ENCODE peak calls at places on chromosomes 4 and X, in eight cellular contexts. R is fibroblast of pulmonary artery, N is ovary, U is spleen, Z is fibroblast of mammary gland, G is astrocyte of the spinal cord, E is A549, K is left ventricle myocardium inferior. C is an unnamed sample.

GRCh38 chr4:37825943-37826281 is 574 bp upstream of the PGM2 start:
- DNase-seq in U (no peak), K (no peak), Z (no peak), E (no peak), G (no peak), R (no peak), N (no peak), C (no peak)

GRCh38 chrX:138925330-138925729 is 213.8 kb upstream of the FGF13 start:
- DNase-seq in K (no peak), U (no peak), Z (peak), G (peak), E (no peak), R (peak), N (no peak), C (peak)

GRCh38 chr4:158778712-158779111 is 9.9 kb downstream of the FNIP2 start:
- DNase-seq in U (no peak), Z (no peak), G (no peak), R (no peak), E (no peak), N (no peak), K (no peak), C (no peak)

GRCh38 chr4:925171-925570 is 6.9 kb downstream of the GAK start:
- DNase-seq in K (no peak), E (no peak), R (no peak), U (peak), Z (no peak), N (peak), G (no peak), C (no peak)

GRCh38 chr4:110639207-110640092 is 16.6 kb upstream of the PITX2 start:
- DNase-seq in K (no peak), E (no peak), R (no peak), U (no peak), N (no peak), G (no peak), Z (no peak), C (no peak)

GRCh38 chr4:7625073-7625472 is 190.3 kb upstream of the PSAPL1 start:
- DNase-seq in K (no peak), R (no peak), G (peak), U (no peak), N (no peak), Z (peak), E (no peak), C (peak)

GRCh38 chr4:142095886-142096605 is 459.7 kb downstream of the IL15 start:
- DNase-seq in N (no peak), R (peak), Z (peak), E (peak), G (peak), K (no peak), U (no peak), C (peak)

GRCh38 chrX:36609653-36610585 is 398.2 kb upstream of the FAM47C start:
- DNase-seq in R (peak), K (no peak), Z (no peak), U (no peak), G (peak), E (no peak), N (no peak), C (no peak)

GRCh38 chr4:181548873-181549541 is 694.2 kb upstream of the TENM3 start:
- DNase-seq in E (no peak), Z (peak), U (no peak), G (peak), N (no peak), R (peak), K (no peak), C (peak)

GRCh38 chrX:137431693-137432488 is 134.0 kb upstream of the ZIC3 start:
- DNase-seq in U (no peak), G (no peak), K (no peak), N (no peak), R (no peak), E (no peak), Z (no peak), C (no peak)

GRCh38 chr4:54067163-54067562 is 2.8 kb upstream of the CHIC2 start:
- DNase-seq in N (no peak), U (no peak), K (peak), R (peak), G (peak), E (no peak), Z (peak), C (peak)

GRCh38 chr4:1629704-1630093 is 54.4 kb downstream of the FAM53A start:
- DNase-seq in U (no peak), K (no peak), R (no peak), E (no peak), G (no peak), N (no peak), Z (no peak), C (no peak)

GRCh38 chrX:126819429-126819828 is at the start of gene PRR32:
- DNase-seq in U (no peak), G (no peak), N (no peak), E (no peak), Z (no peak), R (no peak), K (no peak), C (no peak)

GRCh38 chr4:55754754-55755350 is 64.7 kb upstream of the EXOC1L start:
- DNase-seq in R (peak), Z (peak), G (peak), K (no peak), U (no peak), N (no peak), E (no peak), C (peak)

GRCh38 chr4:98512918-98513317 is 145.5 kb downstream of the TSPAN5 start:
- DNase-seq in Z (no peak), E (no peak), R (no peak), G (no peak), K (no peak), N (no peak), U (no peak), C (no peak)

GRCh38 chrX:153061732-153062131 is 5.5 kb downstream of the PNMA3 start:
- DNase-seq in Z (peak), E (peak), K (no peak), N (no peak), U (no peak), R (peak), G (peak), C (peak)

GRCh38 chr4:87616268-87616667 is 7.9 kb downstream of the DSPP start:
- DNase-seq in G (no peak), R (no peak), Z (no peak), U (peak), K (no peak), E (no peak), N (no peak), C (no peak)

GRCh38 chrX:43961699-43962098 is 11.5 kb downstream of the NDP start:
- DNase-seq in G (no peak), U (no peak), Z (no peak), N (no peak), E (no peak), K (no peak), R (no peak), C (no peak)

GRCh38 chr4:183398298-183399129 is 45.9 kb upstream of the CDKN2AIP start:
- DNase-seq in U (peak), Z (peak), E (peak), R (peak), G (peak), N (peak), K (peak), C (peak)

GRCh38 chrX:46916273-46916672 is 4.1 kb downstream of the JADE3 start:
- DNase-seq in E (no peak), K (no peak), G (no peak), U (no peak), R (no peak), Z (no peak), N (no peak), C (no peak)

GRCh38 chrX:46913710-46914109 is 1.5 kb downstream of the JADE3 start:
- DNase-seq in N (peak), U (no peak), Z (peak), K (no peak), G (peak), R (peak), E (no peak), C (peak)

GRCh38 chrX:46912098-46912672 is at the start of gene JADE3:
- DNase-seq in R (peak), U (peak), G (peak), K (peak), Z (peak), N (peak), E (peak), C (peak)

GRCh38 chrX:46910415-46910814 is 1.8 kb upstream of the JADE3 start:
- DNase-seq in Z (no peak), K (no peak), G (no peak), R (no peak), U (no peak), E (no peak), N (no peak), C (no peak)

DNA sequence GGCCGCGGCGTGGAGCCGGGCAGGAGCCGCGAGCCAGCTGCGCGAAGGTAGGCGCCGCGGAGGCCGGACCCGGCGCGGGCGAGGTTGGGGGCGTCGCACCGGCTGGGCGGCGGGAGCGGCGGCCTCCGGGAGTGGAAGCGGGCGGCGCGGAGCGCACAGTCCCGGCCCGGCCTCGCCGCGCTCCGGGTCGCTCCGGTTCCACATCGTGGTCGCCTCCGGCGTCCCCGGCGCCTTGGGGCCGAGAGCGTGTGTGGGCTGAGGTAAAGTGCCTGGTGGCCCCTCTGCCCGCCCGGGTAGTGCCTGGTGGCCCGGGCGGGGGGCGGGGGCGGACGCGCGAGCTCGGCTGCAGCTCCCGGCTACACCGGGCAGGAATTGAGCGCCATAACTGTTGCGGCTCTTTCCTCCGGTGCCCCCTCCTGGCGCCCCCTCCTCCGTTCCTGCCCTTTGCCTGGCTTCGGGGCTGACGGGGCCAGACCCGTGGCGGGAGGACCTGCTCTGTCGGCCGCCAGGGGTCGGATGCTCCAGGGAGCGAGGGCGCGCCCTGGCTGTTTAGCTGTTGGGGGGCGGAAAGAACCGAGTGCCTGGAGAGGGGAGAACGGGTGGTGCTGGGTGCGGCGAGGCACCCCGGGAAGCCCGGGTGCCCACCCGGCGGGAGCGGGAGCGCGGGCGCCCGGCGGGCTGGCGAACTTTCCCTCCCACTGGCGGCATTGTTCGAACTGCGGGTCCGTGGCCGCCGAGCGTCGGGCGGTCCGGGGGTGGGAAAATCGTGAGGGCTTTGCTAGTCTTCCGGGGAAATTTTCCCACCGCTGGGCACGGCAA is 661 bp downstream of the JADE3 start:
- DNase-seq in K (peak), E (peak), N (peak), U (peak), G (peak), R (peak), Z (peak), C (peak)
- TF ChIP-seq CTCF in K (peak), E (peak), N (no peak), U (peak), G (peak), R (peak), Z (peak), C (peak)

DNA sequence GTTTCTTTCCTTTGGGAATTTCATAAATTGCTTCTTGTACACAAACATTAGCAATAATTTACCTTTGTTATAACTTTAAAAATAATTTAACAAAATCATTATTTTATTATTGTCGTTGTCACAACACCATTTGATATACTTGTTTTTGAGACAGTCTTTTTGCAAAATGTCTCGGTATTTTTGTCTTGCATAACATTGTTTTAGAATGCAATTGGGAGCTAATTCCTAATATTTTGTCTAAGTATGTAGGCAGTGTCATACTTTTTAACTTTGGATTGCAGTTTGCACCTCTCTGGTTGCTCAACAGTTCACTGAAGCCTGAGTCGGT is 340 bp upstream of the CFAP299 start:
- DNase-seq in Z (no peak), E (no peak), N (no peak), K (no peak), R (no peak), U (no peak), G (no peak), C (no peak)
- H3K4me3 ChIP-seq in Z (peak), E (peak), N (peak), K (peak), R (peak), U (peak), G (peak), C (peak)

GRCh38 chr4:128488055-128488705 is 200.6 kb upstream of the PGRMC2 start:
- DNase-seq in R (no peak), Z (no peak), U (no peak), K (no peak), G (no peak), N (no peak), E (no peak), C (no peak)
- TF ChIP-seq CTCF in R (no peak), Z (no peak), U (no peak), K (no peak), G (no peak), N (no peak), E (no peak), C (no peak)

GRCh38 chr4:73251384-73251783 is 7.2 kb downstream of the ANKRD17 start:
- DNase-seq in E (no peak), U (no peak), K (no peak), R (peak), G (no peak), Z (no peak), N (no peak), C (no peak)

GRCh38 chr4:73248416-73248815 is 10.2 kb downstream of the ANKRD17 start:
- DNase-seq in E (no peak), U (no peak), R (no peak), Z (no peak), G (no peak), N (no peak), K (no peak), C (no peak)

GRCh38 chr4:73248821-73249220 is 9.8 kb downstream of the ANKRD17 start:
- DNase-seq in K (no peak), Z (no peak), N (no peak), U (no peak), E (no peak), G (no peak), R (no peak), C (no peak)

GRCh38 chr4:73252001-73252400 is 6.6 kb downstream of the ANKRD17 start:
- DNase-seq in Z (peak), G (no peak), U (no peak), E (no peak), N (no peak), R (no peak), K (no peak), C (peak)

DNA sequence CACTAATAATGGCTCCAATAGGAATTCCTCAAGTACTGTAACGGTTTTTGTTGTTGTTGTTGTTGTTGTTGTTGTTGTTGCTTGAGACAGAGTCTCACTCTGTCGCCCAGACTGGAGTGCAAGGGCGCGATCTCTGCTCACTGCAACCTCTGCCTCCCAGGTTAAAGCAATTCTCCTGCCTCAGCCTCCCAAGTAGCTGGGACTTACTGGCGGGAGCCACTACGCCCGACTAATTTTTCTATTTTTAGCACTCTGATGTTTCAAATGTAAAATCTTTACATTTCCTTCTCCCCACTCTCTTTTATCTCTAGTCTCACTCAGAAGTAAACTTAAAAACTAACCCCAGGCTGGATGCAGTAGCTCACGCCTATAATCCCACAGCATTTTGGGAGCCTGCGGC is 8.0 kb downstream of the ANKRD17 start:
- DNase-seq in N (no peak), E (no peak), U (no peak), Z (no peak), G (no peak), R (no peak), K (no peak), C (no peak)
- H3K4me3 ChIP-seq in N (no peak), E (no peak), U (no peak), Z (no peak), G (no peak), R (no peak), K (no peak), C (no peak)

DNA sequence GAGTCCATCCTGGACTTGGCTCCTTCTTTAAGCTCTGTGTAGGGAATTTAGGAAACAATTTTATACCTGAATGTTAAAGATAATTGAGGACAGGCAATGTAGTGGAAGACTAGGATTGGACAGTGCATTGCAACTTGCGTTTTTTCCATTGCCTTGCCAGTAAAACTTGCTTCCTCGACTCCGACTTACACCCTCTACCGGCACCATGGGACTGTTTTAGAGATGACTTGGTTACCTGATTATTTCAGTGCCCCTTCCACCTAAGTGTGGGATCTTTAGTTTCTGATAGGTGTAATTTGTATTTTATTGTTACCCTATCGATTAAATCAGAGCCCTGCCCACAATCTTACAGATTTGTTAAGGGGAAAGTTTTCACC is 1.2 kb downstream of the PRPS1 start:
- DNase-seq in N (no peak), K (no peak), U (no peak), G (peak), Z (peak), E (peak), R (peak), C (peak)
- TF ChIP-seq CTCF in N (no peak), K (no peak), U (no peak), G (peak), Z (peak), E (peak), R (peak), C (peak)

DNA sequence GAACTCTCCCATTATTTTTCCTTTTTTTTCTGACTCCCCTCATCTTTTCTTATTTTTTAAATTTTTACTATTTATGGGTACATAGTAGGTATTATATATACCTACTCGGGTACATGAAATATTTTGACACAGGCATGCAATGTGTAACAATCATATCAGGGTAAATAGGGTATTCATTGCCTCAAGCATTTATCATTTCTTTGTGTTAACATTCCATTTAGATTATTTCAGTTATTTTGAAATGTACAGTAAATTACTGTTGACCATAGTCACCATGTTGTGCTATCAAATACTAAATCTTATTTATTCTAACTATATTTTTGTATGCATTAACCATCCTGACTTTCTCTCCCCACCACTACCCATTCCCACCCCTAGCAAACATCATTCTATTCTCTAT is 33.8 kb upstream of the SLIT2 start:
- DNase-seq in R (no peak), Z (no peak), U (no peak), E (no peak), G (no peak), K (no peak), N (no peak), C (no peak)
- H3K4me3 ChIP-seq in R (no peak), Z (no peak), U (no peak), E (no peak), G (no peak), K (no peak), N (no peak), C (no peak)

GRCh38 chr4:117637347-117637746 is 396.9 kb upstream of the NDST3 start:
- DNase-seq in U (peak), K (no peak), E (no peak), N (no peak), G (no peak), R (no peak), Z (no peak), C (no peak)
- TF ChIP-seq CTCF in U (no peak), K (no peak), E (no peak), N (no peak), G (no peak), R (no peak), Z (no peak), C (no peak)

DNA sequence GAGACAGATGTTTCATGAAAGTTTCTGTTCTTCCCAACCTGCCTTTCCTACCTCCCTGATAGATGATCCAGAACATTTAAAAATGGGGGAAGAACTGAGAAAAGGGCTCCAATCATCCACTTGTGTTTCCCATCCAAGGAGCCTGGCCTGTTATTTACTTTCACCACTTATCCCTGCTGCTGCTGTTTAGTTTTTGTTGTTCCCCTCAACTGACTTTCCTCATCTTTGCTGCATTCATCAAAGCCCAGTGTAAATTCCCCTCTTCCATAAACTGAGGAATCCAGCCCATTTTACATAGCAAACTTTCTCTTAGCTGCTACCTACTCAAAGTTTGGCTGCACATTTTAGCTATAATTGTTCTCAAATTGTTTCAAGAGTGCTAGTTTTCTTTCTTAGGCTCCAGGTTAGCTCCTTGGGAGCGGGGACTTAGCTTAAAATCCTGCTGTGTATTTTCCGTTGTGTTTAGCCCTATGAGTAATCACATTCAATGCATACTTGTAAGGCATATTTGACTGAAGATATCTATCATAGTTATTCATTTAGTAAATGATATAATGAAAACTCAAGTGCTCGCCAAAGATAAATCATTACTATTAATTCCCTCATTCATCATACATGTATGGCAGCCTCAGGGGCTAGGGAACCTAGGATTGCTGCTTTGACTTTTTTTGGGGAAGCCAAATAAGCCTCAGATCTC is 1.4 kb upstream of the PTPN13 start:
- DNase-seq in K (no peak), N (no peak), Z (no peak), R (peak), G (peak), E (peak), U (no peak), C (no peak)
- H3K4me3 ChIP-seq in K (peak), N (peak), Z (no peak), R (no peak), G (no peak), E (peak), U (no peak), C (no peak)

GRCh38 chr4:4321951-4322688 is 32.1 kb downstream of the ZBTB49 start:
- DNase-seq in Z (no peak), N (no peak), E (no peak), R (no peak), G (no peak), U (no peak), K (no peak), C (no peak)

GRCh38 chr4:4317496-4318232 is 27.6 kb downstream of the ZBTB49 start:
- DNase-seq in G (no peak), N (no peak), E (no peak), K (no peak), Z (no peak), U (no peak), R (no peak), C (no peak)

GRCh38 chr4:4320528-4320927 is 30.5 kb downstream of the ZBTB49 start:
- DNase-seq in U (no peak), Z (no peak), K (no peak), E (no peak), N (no peak), R (no peak), G (no peak), C (no peak)

GRCh38 chr4:4323705-4324534 is 33.9 kb downstream of the ZBTB49 start:
- DNase-seq in E (no peak), U (no peak), N (no peak), K (no peak), Z (no peak), R (peak), G (no peak), C (no peak)

GRCh38 chr4:4320951-4321714 is 31.1 kb downstream of the ZBTB49 start:
- DNase-seq in R (no peak), K (no peak), Z (peak), E (no peak), U (no peak), G (no peak), N (no peak), C (no peak)
- TF ChIP-seq CTCF in R (no peak), K (no peak), Z (no peak), E (no peak), U (no peak), G (no peak), N (no peak), C (no peak)